ENCODE peak calls at places on chromosomes 2 and 18, in four cellular contexts. Q is tibial artery; C is CD8-positive, alpha-beta T cell; Y is IMR-90. A is an unnamed sample. For H3K27me3, the result is how much of the 10 kb centered on the place peaks cover.

GRCh38 chr2:88077076-88077475 is 9.5 kb downstream of the SMYD1 start:
- DNase-seq in Q (no peak), C (no peak), Y (no peak), A (no peak)

GRCh38 chr2:225756198-225756597 is 356.7 kb downstream of the NYAP2 start:
- DNase-seq in Q (no peak), C (no peak), Y (no peak), A (no peak)

GRCh38 chr2:10654069-10654468 is 35.7 kb downstream of the NOL10 start:
- DNase-seq in Q (no peak), C (peak), Y (peak), A (no peak)

GRCh38 chr2:207546822-207547221 is 17.1 kb downstream of the CREB1 start:
- DNase-seq in Q (no peak), C (no peak), Y (no peak), A (no peak)

GRCh38 chr2:181575024-181575649 is 81.8 kb downstream of the CERKL start:
- DNase-seq in Q (no peak), C (no peak), Y (no peak), A (no peak)

GRCh38 chr18:6681331-6681875 is 48.1 kb upstream of the ARHGAP28 start:
- DNase-seq in Q (no peak), C (no peak), Y (peak), A (no peak)

GRCh38 chr18:63178526-63178880 is 141.1 kb downstream of the BCL2 start:
- DNase-seq in Q (peak), C (no peak), Y (no peak), A (no peak)

GRCh38 chr2:19993731-19994130 is 3.8 kb upstream of the WDR35 start:
- DNase-seq in Q (no peak), C (no peak), Y (peak), A (no peak)

GRCh38 chr2:20232837-20233207 is 7.9 kb upstream of the SDC1 start:
- DNase-seq in Q (no peak), C (no peak), Y (no peak), A (no peak)

GRCh38 chr2:240952496-240953246 is 45.7 kb upstream of the SNED1 start:
- DNase-seq in Q (peak), C (no peak), Y (no peak), A (no peak)

GRCh38 chr2:26605969-26606846 is 35.0 kb downstream of the CIB4 start:
- DNase-seq in Q (no peak), C (no peak), Y (no peak), A (no peak)

GRCh38 chr2:218282173-218282991 is 9.9 kb downstream of the TMBIM1 start:
- DNase-seq in Q (peak), C (no peak), Y (peak), A (peak)

GRCh38 chr18:55780591-55781071 is 192.6 kb upstream of the TCF4 start:
- DNase-seq in Q (no peak), C (no peak), Y (peak), A (no peak)

GRCh38 chr2:113886479-113887383 is 3.2 kb upstream of the ACTR3 start:
- DNase-seq in Q (peak), C (no peak), Y (peak), A (peak)

GRCh38 chr18:22946841-22947240 is 13.7 kb downstream of the RBBP8 start:
- DNase-seq in Q (no peak), C (no peak), Y (peak), A (no peak)

GRCh38 chr18:9354256-9354655 is 19.7 kb downstream of the TWSG1 start:
- DNase-seq in Q (no peak), C (no peak), Y (peak), A (no peak)

GRCh38 chr2:65436169-65436824 is 3.9 kb upstream of the SPRED2 start:
- DNase-seq in Q (peak), C (peak), Y (peak), A (peak)

GRCh38 chr2:207048421-207048820 is 109.1 kb downstream of the CPO start:
- DNase-seq in Q (no peak), C (no peak), Y (peak), A (no peak)

GRCh38 chr2:110157153-110157793 is 41.7 kb upstream of the MALL start:
- DNase-seq in Q (no peak), C (no peak), Y (peak), A (peak)

GRCh38 chr2:127342101-127342500 is 45.7 kb downstream of the MAP3K2 start:
- DNase-seq in Q (no peak), C (no peak), Y (peak), A (no peak)
- TF ChIP-seq CTCF in Q (no peak), C (no peak), Y (no peak), A (no peak)

GRCh38 chr2:43068730-43069517 is 157.5 kb downstream of the ZFP36L2 start:
- DNase-seq in Q (no peak), C (no peak), Y (no peak), A (no peak)
- H3K27ac ChIP-seq in Q (no peak), C (no peak), Y (no peak), A (no peak)

GRCh38 chr2:23383087-23383486 is 1.9 kb upstream of the KLHL29 start:
- DNase-seq in Q (no peak), C (no peak), Y (no peak), A (no peak)
- H3K27me3 ChIP-seq in Q (under half), C (under half), Y (under half), A (under half)

GRCh38 chr2:108533832-108534576 is at the start of gene LIMS1:
- DNase-seq in Q (peak), C (peak), Y (peak), A (peak)
- TF ChIP-seq CTCF in Q (no peak), C (no peak), Y (no peak), A (no peak)

GRCh38 chr2:239169311-239170048 is 231.3 kb downstream of the HDAC4 start:
- DNase-seq in Q (peak), C (no peak), Y (no peak), A (no peak)
- H3K27ac ChIP-seq in Q (no peak), C (no peak), Y (no peak), A (no peak)

DNA sequence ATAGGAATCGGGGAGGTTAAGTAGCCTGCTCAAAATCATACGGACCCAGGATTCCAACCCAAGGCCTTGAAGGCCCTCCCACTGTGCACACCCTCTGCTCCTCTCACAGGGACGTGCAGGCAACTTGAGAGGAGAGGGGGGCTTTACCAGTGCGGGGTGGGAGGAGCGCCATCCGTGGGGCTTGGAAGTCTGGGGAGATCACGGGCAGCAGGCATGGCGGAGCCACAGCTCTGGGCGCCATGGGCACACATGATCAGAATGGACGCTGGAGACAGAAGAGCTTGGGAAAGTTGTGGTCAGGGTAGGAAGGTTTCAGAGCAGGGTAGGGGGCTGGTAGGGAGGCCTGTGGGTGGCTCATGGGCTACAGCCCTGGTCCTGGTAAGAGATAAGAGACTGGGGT is 70.7 kb downstream of the TFCP2L1 start:
- DNase-seq in Q (no peak), C (no peak), Y (no peak), A (no peak)
- H3K27me3 ChIP-seq in Q (under half), C (under half), Y (half or more), A (under half)

GRCh38 chr2:30476636-30477035 is 29.6 kb downstream of the LCLAT1 start:
- DNase-seq in Q (no peak), C (no peak), Y (no peak), A (no peak)

GRCh38 chr2:30475542-30475941 is 28.5 kb downstream of the LCLAT1 start:
- DNase-seq in Q (no peak), C (no peak), Y (no peak), A (no peak)

GRCh38 chr2:30470426-30470825 is 23.4 kb downstream of the LCLAT1 start:
- DNase-seq in Q (no peak), C (no peak), Y (no peak), A (no peak)

DNA sequence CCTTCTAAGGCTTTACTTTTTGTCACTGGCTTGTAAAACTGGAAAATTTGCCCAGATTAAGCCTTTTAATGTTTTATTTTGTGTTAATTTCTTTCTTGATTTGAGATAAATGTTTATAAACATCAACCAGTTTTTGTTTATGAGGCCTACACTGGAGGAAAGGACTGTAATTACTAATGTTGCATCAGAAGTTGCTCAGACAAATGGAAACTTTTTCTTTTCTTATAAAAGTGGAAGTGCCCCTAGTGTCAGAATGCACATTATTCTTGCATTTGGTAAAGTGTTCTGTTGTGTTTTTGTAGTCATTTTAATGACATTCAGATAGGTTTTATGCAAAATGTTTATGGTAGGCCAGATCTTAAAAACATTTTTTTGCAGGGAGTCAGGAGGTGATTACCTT is 25.3 kb downstream of the LCLAT1 start:
- DNase-seq in Q (no peak), C (no peak), Y (no peak), A (no peak)
- TF ChIP-seq CTCF in Q (no peak), C (no peak), Y (peak), A (no peak)

GRCh38 chr2:151299940-151300539 is 10.6 kb upstream of the NMI start:
- DNase-seq in Q (no peak), C (no peak), Y (peak), A (no peak)

GRCh38 chr2:151305129-151305691 is 15.7 kb upstream of the NMI start:
- DNase-seq in Q (no peak), C (no peak), Y (no peak), A (no peak)

GRCh38 chr2:151302286-151302878 is 12.9 kb upstream of the NMI start:
- DNase-seq in Q (no peak), C (no peak), Y (peak), A (no peak)

GRCh38 chr2:151306621-151307020 is 17.2 kb upstream of the NMI start:
- DNase-seq in Q (no peak), C (no peak), Y (peak), A (peak)

DNA sequence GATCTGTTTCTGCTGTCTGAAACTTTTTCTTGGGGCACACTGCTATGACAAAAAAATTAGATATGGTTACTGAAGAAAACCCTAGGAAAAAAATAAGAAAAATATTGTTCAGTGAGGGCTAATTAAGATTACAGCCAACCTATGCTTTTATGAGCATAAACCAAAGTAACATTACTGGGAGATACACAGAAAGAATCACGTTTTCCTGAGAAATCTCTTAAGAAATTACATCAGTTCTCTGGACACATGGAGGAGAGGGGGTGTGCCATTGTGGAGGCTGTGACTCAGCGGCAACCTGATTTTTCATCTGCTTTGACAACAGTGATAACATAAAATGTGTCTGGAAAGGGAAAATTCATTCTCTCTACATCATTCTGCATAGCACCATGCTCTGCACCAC is 13.4 kb upstream of the NMI start:
- DNase-seq in Q (no peak), C (no peak), Y (peak), A (peak)
- H3K27ac ChIP-seq in Q (no peak), C (no peak), Y (no peak), A (no peak)

DNA sequence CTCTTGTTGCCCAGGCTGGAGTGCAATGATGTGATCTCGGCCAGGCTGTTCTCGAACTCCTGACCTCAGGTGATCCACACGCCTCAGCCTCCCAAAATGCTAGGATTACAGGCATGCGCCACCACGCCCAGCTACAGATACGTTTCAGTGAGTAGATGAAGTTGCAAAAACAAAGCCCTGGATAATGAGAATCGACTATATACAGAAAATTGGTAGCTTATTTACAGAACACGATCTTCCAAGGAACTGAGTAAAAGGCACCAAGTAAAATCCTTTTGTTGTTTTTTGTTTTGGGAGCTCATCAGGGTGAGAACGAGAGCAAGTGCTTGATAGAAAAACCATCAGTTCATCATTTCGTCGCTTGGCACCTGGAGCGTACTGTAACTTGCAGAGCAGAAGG is 62.8 kb downstream of the MYCN start:
- DNase-seq in Q (no peak), C (no peak), Y (no peak), A (no peak)
- H3K27me3 ChIP-seq in Q (under half), C (under half), Y (under half), A (under half)

A was measured in brain microvascular endothelial cell.